ENCODE peak calls at places on chromosomes 6 and 20, in seven cellular contexts. One of them, this sample, is unnamed.

GRCh38 chr6:57242505-57242904 is 20.4 kb upstream of the RAB23 start:
- DNase-seq in upper lobe of left lung: no peak
- DNase-seq in sigmoid colon: no peak
- DNase-seq in HCT116: no peak
- DNase-seq in endothelial cell of umbilical vein: peak
- DNase-seq in stomach: no peak
- DNase-seq in GM12891: no peak
- DNase-seq in this sample: no peak

GRCh38 chr6:16472349-16473069 is 234.1 kb downstream of the GMPR start:
- DNase-seq in stomach: no peak
- DNase-seq in endothelial cell of umbilical vein: peak
- DNase-seq in GM12891: no peak
- DNase-seq in HCT116: no peak
- DNase-seq in upper lobe of left lung: no peak
- DNase-seq in sigmoid colon: no peak
- DNase-seq in this sample: no peak

GRCh38 chr6:105594821-105595220 is 191.9 kb upstream of the PREP start:
- DNase-seq in stomach: no peak
- DNase-seq in endothelial cell of umbilical vein: no peak
- DNase-seq in HCT116: no peak
- DNase-seq in sigmoid colon: no peak
- DNase-seq in GM12891: no peak
- DNase-seq in upper lobe of left lung: no peak
- DNase-seq in this sample: no peak

GRCh38 chr6:160007118-160007517 is 38.2 kb downstream of the IGF2R start:
- DNase-seq in stomach: no peak
- DNase-seq in upper lobe of left lung: no peak
- DNase-seq in endothelial cell of umbilical vein: no peak
- DNase-seq in HCT116: no peak
- DNase-seq in GM12891: no peak
- DNase-seq in sigmoid colon: no peak
- DNase-seq in this sample: no peak

GRCh38 chr6:44064089-44064947 is 62.9 kb downstream of the MRPL14 start:
- DNase-seq in HCT116: no peak
- DNase-seq in GM12891: no peak
- DNase-seq in upper lobe of left lung: no peak
- DNase-seq in stomach: peak
- DNase-seq in endothelial cell of umbilical vein: peak
- DNase-seq in sigmoid colon: peak
- DNase-seq in this sample: no peak

GRCh38 chr6:2848851-2849250 is 7.2 kb upstream of the SERPINB1 start:
- DNase-seq in sigmoid colon: no peak
- DNase-seq in stomach: peak
- DNase-seq in HCT116: no peak
- DNase-seq in endothelial cell of umbilical vein: no peak
- DNase-seq in GM12891: no peak
- DNase-seq in upper lobe of left lung: no peak
- DNase-seq in this sample: no peak

GRCh38 chr6:3318226-3318625 is 59.5 kb downstream of the PSMG4 start:
- DNase-seq in endothelial cell of umbilical vein: no peak
- DNase-seq in HCT116: no peak
- DNase-seq in upper lobe of left lung: peak
- DNase-seq in GM12891: peak
- DNase-seq in stomach: peak
- DNase-seq in sigmoid colon: peak
- DNase-seq in this sample: no peak

GRCh38 chr20:59123011-59123676 is 40.5 kb upstream of the ZNF831 start:
- DNase-seq in stomach: no peak
- DNase-seq in endothelial cell of umbilical vein: no peak
- DNase-seq in upper lobe of left lung: no peak
- DNase-seq in HCT116: no peak
- DNase-seq in sigmoid colon: no peak
- DNase-seq in GM12891: no peak
- DNase-seq in this sample: no peak

GRCh38 chr6:91268941-91269340 is 682.1 kb upstream of the MAP3K7 start:
- DNase-seq in HCT116: no peak
- DNase-seq in stomach: no peak
- DNase-seq in sigmoid colon: no peak
- DNase-seq in GM12891: no peak
- DNase-seq in upper lobe of left lung: no peak
- DNase-seq in endothelial cell of umbilical vein: no peak
- DNase-seq in this sample: no peak

GRCh38 chr6:8551386-8551785 is 116.0 kb upstream of the SLC35B3 start:
- DNase-seq in upper lobe of left lung: no peak
- DNase-seq in sigmoid colon: no peak
- DNase-seq in HCT116: no peak
- DNase-seq in GM12891: no peak
- DNase-seq in stomach: peak
- DNase-seq in endothelial cell of umbilical vein: no peak
- DNase-seq in this sample: no peak

GRCh38 chr6:132388291-132388690 is 13.0 kb downstream of the MOXD1 start:
- DNase-seq in upper lobe of left lung: no peak
- DNase-seq in HCT116: no peak
- DNase-seq in endothelial cell of umbilical vein: no peak
- DNase-seq in GM12891: no peak
- DNase-seq in stomach: no peak
- DNase-seq in sigmoid colon: no peak
- DNase-seq in this sample: no peak

GRCh38 chr6:35962779-35963570 is 42.1 kb upstream of the SRPK1 start:
- DNase-seq in stomach: no peak
- DNase-seq in endothelial cell of umbilical vein: no peak
- DNase-seq in GM12891: no peak
- DNase-seq in sigmoid colon: no peak
- DNase-seq in upper lobe of left lung: no peak
- DNase-seq in HCT116: no peak
- DNase-seq in this sample: no peak

GRCh38 chr6:53165333-53165732 is 16.7 kb upstream of the GCM1 start:
- DNase-seq in stomach: no peak
- DNase-seq in upper lobe of left lung: no peak
- DNase-seq in sigmoid colon: no peak
- DNase-seq in endothelial cell of umbilical vein: no peak
- DNase-seq in HCT116: no peak
- DNase-seq in GM12891: no peak
- DNase-seq in this sample: no peak

GRCh38 chr6:29755295-29755871 is 32.1 kb downstream of the HLA-F start:
- DNase-seq in stomach: no peak
- DNase-seq in upper lobe of left lung: no peak
- DNase-seq in endothelial cell of umbilical vein: no peak
- DNase-seq in GM12891: no peak
- DNase-seq in HCT116: no peak
- DNase-seq in sigmoid colon: no peak
- DNase-seq in this sample: peak

GRCh38 chr6:138032571-138032970 is 74.6 kb downstream of the PERP start:
- DNase-seq in upper lobe of left lung: no peak
- DNase-seq in sigmoid colon: no peak
- DNase-seq in HCT116: no peak
- DNase-seq in GM12891: no peak
- DNase-seq in stomach: no peak
- DNase-seq in endothelial cell of umbilical vein: no peak
- DNase-seq in this sample: no peak

GRCh38 chr6:3209114-3210023 is 18.1 kb downstream of the TUBB2B start:
- DNase-seq in stomach: peak
- DNase-seq in endothelial cell of umbilical vein: no peak
- DNase-seq in upper lobe of left lung: no peak
- DNase-seq in sigmoid colon: no peak
- DNase-seq in HCT116: peak
- DNase-seq in GM12891: no peak
- DNase-seq in this sample: no peak

GRCh38 chr20:18377896-18378481 is 88.8 kb downstream of the DZANK1 start:
- DNase-seq in sigmoid colon: no peak
- DNase-seq in upper lobe of left lung: no peak
- DNase-seq in GM12891: no peak
- DNase-seq in stomach: no peak
- DNase-seq in HCT116: no peak
- DNase-seq in endothelial cell of umbilical vein: no peak
- DNase-seq in this sample: no peak

GRCh38 chr6:36963451-36964290 is 9.1 kb downstream of the PI16 start:
- DNase-seq in endothelial cell of umbilical vein: no peak
- DNase-seq in HCT116: no peak
- DNase-seq in stomach: no peak
- DNase-seq in GM12891: peak
- DNase-seq in sigmoid colon: no peak
- DNase-seq in upper lobe of left lung: no peak
- DNase-seq in this sample: no peak

GRCh38 chr6:144395014-144395413 is 109.9 kb downstream of the UTRN start:
- DNase-seq in HCT116: no peak
- DNase-seq in GM12891: no peak
- DNase-seq in stomach: no peak
- DNase-seq in upper lobe of left lung: no peak
- DNase-seq in sigmoid colon: no peak
- DNase-seq in endothelial cell of umbilical vein: peak
- DNase-seq in this sample: no peak

GRCh38 chr20:951384-952169 is 35.4 kb upstream of the ANGPT4 start:
- DNase-seq in GM12891: no peak
- DNase-seq in sigmoid colon: no peak
- DNase-seq in stomach: no peak
- DNase-seq in endothelial cell of umbilical vein: no peak
- DNase-seq in HCT116: no peak
- DNase-seq in upper lobe of left lung: no peak
- DNase-seq in this sample: no peak

GRCh38 chr6:108002365-108003221 is 44.6 kb upstream of the SEC63 start:
- DNase-seq in GM12891: no peak
- DNase-seq in sigmoid colon: no peak
- DNase-seq in stomach: peak
- DNase-seq in endothelial cell of umbilical vein: peak
- DNase-seq in HCT116: no peak
- DNase-seq in upper lobe of left lung: no peak
- DNase-seq in this sample: no peak

GRCh38 chr20:11387189-11387754 is 530.4 kb upstream of the BTBD3 start:
- DNase-seq in upper lobe of left lung: no peak
- DNase-seq in stomach: no peak
- DNase-seq in GM12891: no peak
- DNase-seq in HCT116: peak
- DNase-seq in sigmoid colon: no peak
- DNase-seq in endothelial cell of umbilical vein: no peak
- DNase-seq in this sample: no peak

GRCh38 chr20:54223751-54224150 is 15.9 kb downstream of the PFDN4 start:
- DNase-seq in stomach: no peak
- DNase-seq in upper lobe of left lung: no peak
- DNase-seq in GM12891: no peak
- DNase-seq in sigmoid colon: no peak
- DNase-seq in endothelial cell of umbilical vein: no peak
- DNase-seq in HCT116: no peak
- DNase-seq in this sample: no peak

GRCh38 chr20:8616792-8617191 is 452.1 kb upstream of the PLCB4 start:
- DNase-seq in stomach: no peak
- DNase-seq in upper lobe of left lung: no peak
- DNase-seq in endothelial cell of umbilical vein: no peak
- DNase-seq in GM12891: no peak
- DNase-seq in sigmoid colon: no peak
- DNase-seq in HCT116: no peak
- DNase-seq in this sample: no peak

GRCh38 chr20:54379893-54380292 is 95.5 kb upstream of the DOK5 start:
- DNase-seq in GM12891: no peak
- DNase-seq in stomach: no peak
- DNase-seq in sigmoid colon: no peak
- DNase-seq in upper lobe of left lung: no peak
- DNase-seq in endothelial cell of umbilical vein: no peak
- DNase-seq in HCT116: no peak
- DNase-seq in this sample: no peak

GRCh38 chr6:15116889-15117288 is 129.0 kb upstream of the JARID2 start:
- DNase-seq in GM12891: no peak
- DNase-seq in sigmoid colon: no peak
- DNase-seq in endothelial cell of umbilical vein: no peak
- DNase-seq in upper lobe of left lung: no peak
- DNase-seq in HCT116: no peak
- DNase-seq in stomach: no peak
- DNase-seq in this sample: no peak
- TF ChIP-seq POLR2AphosphoS5 in GM12891: no peak
- TF ChIP-seq POLR2AphosphoS5 in sigmoid colon: no peak
- TF ChIP-seq POLR2AphosphoS5 in endothelial cell of umbilical vein: no peak
- TF ChIP-seq POLR2AphosphoS5 in upper lobe of left lung: no peak
- TF ChIP-seq POLR2AphosphoS5 in HCT116: no peak
- TF ChIP-seq POLR2AphosphoS5 in stomach: no peak
- TF ChIP-seq POLR2AphosphoS5 in this sample: no peak

DNA sequence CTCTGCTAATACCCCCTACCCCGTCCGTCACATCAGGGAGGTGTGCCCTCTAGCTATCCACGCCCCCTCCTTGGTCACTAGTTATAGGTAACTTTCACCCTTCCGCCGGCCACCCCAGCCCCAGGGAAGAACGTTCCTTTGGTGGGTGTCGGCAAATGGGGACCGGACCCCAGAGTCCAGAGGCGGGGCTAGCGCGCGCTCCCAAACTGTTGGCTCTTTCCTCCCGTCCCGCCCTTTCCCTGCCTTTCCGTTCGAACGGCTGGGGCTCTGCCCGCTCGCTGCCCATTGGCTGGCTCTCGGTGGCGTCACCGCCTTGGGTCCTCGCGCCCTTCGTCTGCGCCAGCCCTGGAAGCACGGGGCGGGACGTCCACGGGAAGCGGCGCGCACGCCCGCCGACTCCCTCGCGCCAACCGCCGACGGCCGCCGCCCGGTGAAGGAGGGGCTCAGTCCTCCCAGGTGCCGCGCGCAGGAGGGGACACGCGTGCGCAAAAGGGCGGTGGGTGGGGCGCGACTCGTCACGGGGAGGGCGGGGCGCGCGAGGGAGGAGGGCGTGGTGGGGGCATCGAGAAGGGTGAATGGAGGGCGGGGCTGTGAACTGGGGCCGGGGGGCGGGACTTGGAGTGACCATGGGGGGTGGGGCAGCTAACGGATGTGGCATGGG is 634 bp upstream of the PHF1 start:
- DNase-seq in upper lobe of left lung: peak
- DNase-seq in endothelial cell of umbilical vein: peak
- DNase-seq in HCT116: peak
- DNase-seq in GM12891: peak
- DNase-seq in sigmoid colon: peak
- DNase-seq in stomach: peak
- DNase-seq in this sample: no peak
- TF ChIP-seq POLR2A in upper lobe of left lung: peak
- TF ChIP-seq POLR2A in endothelial cell of umbilical vein: peak
- TF ChIP-seq POLR2A in HCT116: no peak
- TF ChIP-seq POLR2A in GM12891: no peak
- TF ChIP-seq POLR2A in sigmoid colon: peak
- TF ChIP-seq POLR2A in stomach: no peak
- TF ChIP-seq POLR2A in this sample: no peak

DNA sequence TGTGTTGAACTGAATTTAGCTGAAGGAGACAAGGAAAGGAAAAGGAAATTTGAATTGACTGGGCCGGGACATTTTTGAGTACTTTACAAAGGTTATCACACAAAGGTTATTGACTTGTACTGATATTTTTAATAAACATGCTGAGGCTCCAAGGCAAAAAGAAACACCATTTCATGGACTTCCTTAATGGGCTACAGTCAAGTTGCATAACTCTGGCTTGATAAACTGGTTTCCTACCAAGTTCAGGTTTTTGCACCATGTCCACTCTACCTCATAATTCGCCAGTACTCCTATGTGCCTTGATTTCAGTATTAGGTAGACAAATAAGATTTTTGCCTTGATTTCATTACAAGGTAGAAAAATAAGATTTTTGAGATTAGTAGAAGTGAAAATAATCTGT is 65.8 kb upstream of the FUT9 start:
- DNase-seq in endothelial cell of umbilical vein: no peak
- DNase-seq in sigmoid colon: no peak
- DNase-seq in GM12891: no peak
- DNase-seq in HCT116: no peak
- DNase-seq in stomach: no peak
- DNase-seq in upper lobe of left lung: no peak
- DNase-seq in this sample: no peak
- TF ChIP-seq POLR2AphosphoS5 in endothelial cell of umbilical vein: no peak
- TF ChIP-seq POLR2AphosphoS5 in sigmoid colon: no peak
- TF ChIP-seq POLR2AphosphoS5 in GM12891: no peak
- TF ChIP-seq POLR2AphosphoS5 in HCT116: no peak
- TF ChIP-seq POLR2AphosphoS5 in stomach: peak
- TF ChIP-seq POLR2AphosphoS5 in upper lobe of left lung: no peak
- TF ChIP-seq POLR2AphosphoS5 in this sample: no peak

GRCh38 chr6:151240861-151241642 is 1.3 kb downstream of the AKAP12 start:
- DNase-seq in GM12891: no peak
- DNase-seq in sigmoid colon: peak
- DNase-seq in HCT116: no peak
- DNase-seq in stomach: peak
- DNase-seq in endothelial cell of umbilical vein: peak
- DNase-seq in upper lobe of left lung: peak
- DNase-seq in this sample: no peak
- TF ChIP-seq POLR2A in GM12891: no peak
- TF ChIP-seq POLR2A in sigmoid colon: no peak
- TF ChIP-seq POLR2A in HCT116: no peak
- TF ChIP-seq POLR2A in stomach: no peak
- TF ChIP-seq POLR2A in endothelial cell of umbilical vein: no peak
- TF ChIP-seq POLR2A in upper lobe of left lung: no peak
- TF ChIP-seq POLR2A in this sample: no peak